ENCODE peak calls at places on chromosome 13, in five cellular contexts. One of them, this sample, is unnamed.

GRCh38 chr13:34913040-34913439 is 29.0 kb upstream of the NBEA start:
- DNase-seq in CD8-positive, alpha-beta T cell: no peak
- DNase-seq in coronary artery: no peak
- DNase-seq in psoas muscle: no peak
- DNase-seq in CD4-positive, alpha-beta T cell: no peak
- DNase-seq in this sample: peak

GRCh38 chr13:28046981-28047380 is 53.4 kb downstream of the FLT3 start:
- DNase-seq in CD8-positive, alpha-beta T cell: no peak
- DNase-seq in coronary artery: no peak
- DNase-seq in psoas muscle: no peak
- DNase-seq in CD4-positive, alpha-beta T cell: no peak
- DNase-seq in this sample: no peak

GRCh38 chr13:100751826-100752225 is 77.2 kb upstream of the TMTC4 start:
- DNase-seq in CD8-positive, alpha-beta T cell: no peak
- DNase-seq in coronary artery: no peak
- DNase-seq in psoas muscle: no peak
- DNase-seq in CD4-positive, alpha-beta T cell: no peak
- DNase-seq in this sample: no peak

GRCh38 chr13:52195052-52195837 is 35.8 kb upstream of the NEK3 start:
- DNase-seq in CD8-positive, alpha-beta T cell: peak
- DNase-seq in coronary artery: peak
- DNase-seq in psoas muscle: peak
- DNase-seq in CD4-positive, alpha-beta T cell: peak
- DNase-seq in this sample: no peak

GRCh38 chr13:87677334-87678234 is 6.4 kb downstream of the SLITRK5 start:
- DNase-seq in CD8-positive, alpha-beta T cell: no peak
- DNase-seq in coronary artery: peak
- DNase-seq in psoas muscle: no peak
- DNase-seq in CD4-positive, alpha-beta T cell: no peak
- DNase-seq in this sample: peak

GRCh38 chr13:112067871-112068305 is 939 bp downstream of the SOX1 start:
- DNase-seq in CD8-positive, alpha-beta T cell: no peak
- DNase-seq in coronary artery: no peak
- DNase-seq in psoas muscle: no peak
- DNase-seq in CD4-positive, alpha-beta T cell: no peak
- DNase-seq in this sample: no peak

GRCh38 chr13:45747071-45747470 is 45.0 kb downstream of the CBY2 start:
- DNase-seq in CD8-positive, alpha-beta T cell: no peak
- DNase-seq in coronary artery: no peak
- DNase-seq in psoas muscle: no peak
- DNase-seq in CD4-positive, alpha-beta T cell: no peak
- DNase-seq in this sample: no peak

GRCh38 chr13:75418997-75419396 is 63.0 kb downstream of the TBC1D4 start:
- DNase-seq in CD8-positive, alpha-beta T cell: no peak
- DNase-seq in coronary artery: no peak
- DNase-seq in psoas muscle: no peak
- DNase-seq in CD4-positive, alpha-beta T cell: no peak
- DNase-seq in this sample: no peak

GRCh38 chr13:98689347-98689968 is 63.0 kb downstream of the SLC15A1 start:
- DNase-seq in CD8-positive, alpha-beta T cell: no peak
- DNase-seq in coronary artery: no peak
- DNase-seq in psoas muscle: no peak
- DNase-seq in CD4-positive, alpha-beta T cell: no peak
- DNase-seq in this sample: no peak

GRCh38 chr13:98690348-98691041 is 62.0 kb downstream of the SLC15A1 start:
- DNase-seq in CD8-positive, alpha-beta T cell: no peak
- DNase-seq in coronary artery: no peak
- DNase-seq in psoas muscle: no peak
- DNase-seq in CD4-positive, alpha-beta T cell: no peak
- DNase-seq in this sample: no peak

GRCh38 chr13:98697833-98698232 is 54.6 kb downstream of the SLC15A1 start:
- DNase-seq in CD8-positive, alpha-beta T cell: no peak
- DNase-seq in coronary artery: no peak
- DNase-seq in psoas muscle: no peak
- DNase-seq in CD4-positive, alpha-beta T cell: no peak
- DNase-seq in this sample: no peak

GRCh38 chr13:98691360-98691759 is 61.1 kb downstream of the SLC15A1 start:
- DNase-seq in CD8-positive, alpha-beta T cell: no peak
- DNase-seq in coronary artery: no peak
- DNase-seq in psoas muscle: no peak
- DNase-seq in CD4-positive, alpha-beta T cell: no peak
- DNase-seq in this sample: no peak

GRCh38 chr13:98693756-98694155 is 58.7 kb downstream of the SLC15A1 start:
- DNase-seq in CD8-positive, alpha-beta T cell: no peak
- DNase-seq in coronary artery: no peak
- DNase-seq in psoas muscle: no peak
- DNase-seq in CD4-positive, alpha-beta T cell: no peak
- DNase-seq in this sample: no peak
- TF ChIP-seq CTCF in CD8-positive, alpha-beta T cell: no peak
- TF ChIP-seq CTCF in coronary artery: no peak
- TF ChIP-seq CTCF in psoas muscle: no peak
- TF ChIP-seq CTCF in CD4-positive, alpha-beta T cell: no peak
- TF ChIP-seq CTCF in this sample: no peak

DNA sequence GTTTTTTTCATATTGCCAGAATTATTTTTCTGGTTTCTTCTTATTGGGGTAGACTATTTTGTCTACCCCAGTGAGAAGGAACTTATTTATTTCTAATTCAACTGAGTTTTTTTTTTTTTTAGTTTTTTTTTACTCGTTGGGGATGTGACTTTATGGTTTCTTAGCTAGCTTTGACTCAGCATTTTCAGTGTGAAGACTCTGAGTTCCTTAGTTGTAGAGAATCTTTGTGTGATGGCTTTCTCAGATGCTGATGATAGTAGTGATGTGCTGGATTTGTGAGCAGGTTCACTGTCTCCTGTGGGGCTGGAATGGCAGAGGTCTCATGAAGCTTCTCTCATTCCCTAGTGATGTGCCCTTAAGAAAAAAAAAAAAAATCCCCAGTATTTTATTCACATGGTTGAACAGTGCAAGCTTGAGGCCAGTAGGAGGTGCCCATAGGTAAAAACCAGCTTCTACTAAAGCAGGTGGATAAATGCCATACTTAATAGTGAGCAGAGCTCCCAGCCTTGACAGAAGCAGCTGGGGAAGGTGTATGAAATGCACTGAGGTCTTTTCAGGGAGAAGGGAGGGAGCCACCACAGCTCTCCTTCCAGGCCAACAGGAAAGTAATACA is 106.2 kb upstream of the KLF5 start:
- DNase-seq in CD8-positive, alpha-beta T cell: no peak
- DNase-seq in coronary artery: no peak
- DNase-seq in psoas muscle: no peak
- DNase-seq in CD4-positive, alpha-beta T cell: no peak
- DNase-seq in this sample: no peak
- TF ChIP-seq CTCF in CD8-positive, alpha-beta T cell: no peak
- TF ChIP-seq CTCF in coronary artery: no peak
- TF ChIP-seq CTCF in psoas muscle: no peak
- TF ChIP-seq CTCF in CD4-positive, alpha-beta T cell: no peak
- TF ChIP-seq CTCF in this sample: peak

GRCh38 chr13:79631260-79631659 is 150.3 kb downstream of the NDFIP2 start:
- DNase-seq in CD8-positive, alpha-beta T cell: no peak
- DNase-seq in coronary artery: no peak
- DNase-seq in psoas muscle: no peak
- DNase-seq in CD4-positive, alpha-beta T cell: no peak
- DNase-seq in this sample: no peak
- TF ChIP-seq CTCF in CD8-positive, alpha-beta T cell: no peak
- TF ChIP-seq CTCF in coronary artery: no peak
- TF ChIP-seq CTCF in psoas muscle: peak
- TF ChIP-seq CTCF in CD4-positive, alpha-beta T cell: no peak
- TF ChIP-seq CTCF in this sample: peak

GRCh38 chr13:47592256-47592655 is 408.8 kb downstream of the SUCLA2 start:
- DNase-seq in CD8-positive, alpha-beta T cell: no peak
- DNase-seq in coronary artery: no peak
- DNase-seq in psoas muscle: no peak
- DNase-seq in CD4-positive, alpha-beta T cell: no peak
- DNase-seq in this sample: no peak

GRCh38 chr13:47588676-47589075 is 412.4 kb downstream of the SUCLA2 start:
- DNase-seq in CD8-positive, alpha-beta T cell: no peak
- DNase-seq in coronary artery: no peak
- DNase-seq in psoas muscle: no peak
- DNase-seq in CD4-positive, alpha-beta T cell: no peak
- DNase-seq in this sample: no peak
- TF ChIP-seq CTCF in CD8-positive, alpha-beta T cell: no peak
- TF ChIP-seq CTCF in coronary artery: no peak
- TF ChIP-seq CTCF in psoas muscle: peak
- TF ChIP-seq CTCF in CD4-positive, alpha-beta T cell: no peak
- TF ChIP-seq CTCF in this sample: no peak